ENCODE peak calls at places on chromosomes 5 and 9, in five cellular contexts. One of them, this sample, is unnamed.
A peak's percentile ranks its signal among the peaks of the same experiment; 100 is the strongest.

GRCh38 chr9:71890042-71890680 is 20.8 kb downstream of the ABHD17B start:
- DNase-seq in fibroblast of pulmonary artery: no peak
- DNase-seq in uterus: no peak
- DNase-seq in CD8-positive, alpha-beta T cell: no peak
- DNase-seq in A673: no peak
- DNase-seq in this sample: no peak

GRCh38 chr5:95669540-95669939 is 13.3 kb downstream of the SPATA9 start:
- DNase-seq in fibroblast of pulmonary artery: peak; percentile 93
- DNase-seq in uterus: peak; percentile 77
- DNase-seq in CD8-positive, alpha-beta T cell: no peak
- DNase-seq in A673: no peak
- DNase-seq in this sample: peak; percentile 95

GRCh38 chr9:77710276-77710675 is 62.2 kb upstream of the GNA14 start:
- DNase-seq in fibroblast of pulmonary artery: no peak
- DNase-seq in uterus: no peak
- DNase-seq in CD8-positive, alpha-beta T cell: no peak
- DNase-seq in A673: peak; percentile 19
- DNase-seq in this sample: no peak

GRCh38 chr9:98547606-98548005 is 161.1 kb downstream of the GABBR2 start:
- DNase-seq in fibroblast of pulmonary artery: no peak
- DNase-seq in uterus: no peak
- DNase-seq in CD8-positive, alpha-beta T cell: no peak
- DNase-seq in A673: no peak
- DNase-seq in this sample: no peak

GRCh38 chr5:178377583-178378270 is 145.1 kb upstream of the PHYKPL start:
- DNase-seq in fibroblast of pulmonary artery: no peak
- DNase-seq in uterus: no peak
- DNase-seq in CD8-positive, alpha-beta T cell: no peak
- DNase-seq in A673: no peak
- DNase-seq in this sample: no peak

GRCh38 chr5:118863345-118863744 is 125.0 kb downstream of the DTWD2 start:
- DNase-seq in fibroblast of pulmonary artery: no peak
- DNase-seq in uterus: no peak
- DNase-seq in CD8-positive, alpha-beta T cell: no peak
- DNase-seq in A673: no peak
- DNase-seq in this sample: peak; percentile 60

GRCh38 chr9:134759001-134759607 is 117.5 kb downstream of the COL5A1 start:
- DNase-seq in fibroblast of pulmonary artery: no peak
- DNase-seq in uterus: no peak
- DNase-seq in CD8-positive, alpha-beta T cell: no peak
- DNase-seq in A673: no peak
- DNase-seq in this sample: no peak

GRCh38 chr5:93611900-93612898 is 29.2 kb downstream of the NR2F1 start:
- DNase-seq in fibroblast of pulmonary artery: no peak
- DNase-seq in uterus: no peak
- DNase-seq in CD8-positive, alpha-beta T cell: no peak
- DNase-seq in A673: peak; percentile 35
- DNase-seq in this sample: no peak

GRCh38 chr5:178740181-178740557 is 9.7 kb upstream of the ZNF354A start:
- DNase-seq in fibroblast of pulmonary artery: no peak
- DNase-seq in uterus: no peak
- DNase-seq in CD8-positive, alpha-beta T cell: no peak
- DNase-seq in A673: no peak
- DNase-seq in this sample: no peak

GRCh38 chr9:137547687-137548543 is 2.3 kb downstream of the PNPLA7 start:
- DNase-seq in fibroblast of pulmonary artery: no peak
- DNase-seq in uterus: no peak
- DNase-seq in CD8-positive, alpha-beta T cell: no peak
- DNase-seq in A673: no peak
- DNase-seq in this sample: no peak

GRCh38 chr5:131945551-131945882 is at the start of gene MEIKIN:
- DNase-seq in fibroblast of pulmonary artery: no peak
- DNase-seq in uterus: no peak
- DNase-seq in CD8-positive, alpha-beta T cell: no peak
- DNase-seq in A673: no peak
- DNase-seq in this sample: no peak

GRCh38 chr5:95081500-95082355 is 203.2 kb downstream of the MCTP1 start:
- DNase-seq in fibroblast of pulmonary artery: peak; percentile 91
- DNase-seq in uterus: no peak
- DNase-seq in CD8-positive, alpha-beta T cell: no peak
- DNase-seq in A673: peak; percentile 89
- DNase-seq in this sample: peak; percentile 78

GRCh38 chr5:172887735-172888134 is 53.7 kb downstream of the ERGIC1 start:
- DNase-seq in fibroblast of pulmonary artery: peak; percentile 98
- DNase-seq in uterus: peak; percentile 84
- DNase-seq in CD8-positive, alpha-beta T cell: no peak
- DNase-seq in A673: no peak
- DNase-seq in this sample: peak; percentile 82

GRCh38 chr9:37650873-37651768 is at the start of gene FRMPD1:
- DNase-seq in fibroblast of pulmonary artery: peak; percentile 33
- DNase-seq in uterus: peak; percentile 48
- DNase-seq in CD8-positive, alpha-beta T cell: peak; percentile 14
- DNase-seq in A673: peak; percentile 56
- DNase-seq in this sample: no peak

GRCh38 chr9:71909887-71910601 is 949 bp downstream of the ABHD17B start:
- DNase-seq in fibroblast of pulmonary artery: peak; percentile 23
- DNase-seq in uterus: no peak
- DNase-seq in CD8-positive, alpha-beta T cell: peak; percentile 9
- DNase-seq in A673: peak; percentile 58
- DNase-seq in this sample: peak; percentile 9

GRCh38 chr9:119257592-119257991 is 111.6 kb downstream of the BRINP1 start:
- DNase-seq in fibroblast of pulmonary artery: no peak
- DNase-seq in uterus: no peak
- DNase-seq in CD8-positive, alpha-beta T cell: no peak
- DNase-seq in A673: no peak
- DNase-seq in this sample: no peak

GRCh38 chr9:99059074-99059894 is 45.6 kb upstream of the TGFBR1 start:
- DNase-seq in fibroblast of pulmonary artery: no peak
- DNase-seq in uterus: no peak
- DNase-seq in CD8-positive, alpha-beta T cell: no peak
- DNase-seq in A673: no peak
- DNase-seq in this sample: peak; percentile 10

GRCh38 chr5:96434201-96434645 is 1.2 kb upstream of the PCSK1 start:
- DNase-seq in fibroblast of pulmonary artery: peak; percentile 87
- DNase-seq in uterus: peak; percentile 26
- DNase-seq in CD8-positive, alpha-beta T cell: no peak
- DNase-seq in A673: peak; percentile 89
- DNase-seq in this sample: peak; percentile 37

GRCh38 chr9:88733651-88734470 is 198.9 kb downstream of the NXNL2 start:
- DNase-seq in fibroblast of pulmonary artery: peak; percentile 73
- DNase-seq in uterus: no peak
- DNase-seq in CD8-positive, alpha-beta T cell: no peak
- DNase-seq in A673: peak; percentile 83
- DNase-seq in this sample: peak; percentile 51

GRCh38 chr9:112072721-112073553 is 102.2 kb downstream of the SUSD1 start:
- DNase-seq in fibroblast of pulmonary artery: peak; percentile 98
- DNase-seq in uterus: no peak
- DNase-seq in CD8-positive, alpha-beta T cell: no peak
- DNase-seq in A673: no peak
- DNase-seq in this sample: peak; percentile 83

GRCh38 chr9:127415158-127415557 is 9.0 kb upstream of the ZNF79 start:
- DNase-seq in fibroblast of pulmonary artery: no peak
- DNase-seq in uterus: no peak
- DNase-seq in CD8-positive, alpha-beta T cell: no peak
- DNase-seq in A673: no peak
- DNase-seq in this sample: no peak

GRCh38 chr9:112193562-112194288 is 18.6 kb upstream of the SUSD1 start:
- DNase-seq in fibroblast of pulmonary artery: no peak
- DNase-seq in uterus: no peak
- DNase-seq in CD8-positive, alpha-beta T cell: no peak
- DNase-seq in A673: peak; percentile 87
- DNase-seq in this sample: no peak

GRCh38 chr9:70362952-70363351 is 51.5 kb downstream of the KLF9 start:
- DNase-seq in fibroblast of pulmonary artery: peak; percentile 25
- DNase-seq in uterus: no peak
- DNase-seq in CD8-positive, alpha-beta T cell: no peak
- DNase-seq in A673: no peak
- DNase-seq in this sample: no peak

GRCh38 chr5:105409695-105410094 is 1847.1 kb upstream of the NUDT12 start:
- DNase-seq in fibroblast of pulmonary artery: no peak
- DNase-seq in uterus: no peak
- DNase-seq in CD8-positive, alpha-beta T cell: no peak
- DNase-seq in A673: no peak
- DNase-seq in this sample: no peak

GRCh38 chr9:128550770-128551651 is 1.4 kb upstream of the SPTAN1 start:
- DNase-seq in fibroblast of pulmonary artery: peak; percentile 75
- DNase-seq in uterus: peak; percentile 46
- DNase-seq in CD8-positive, alpha-beta T cell: no peak
- DNase-seq in A673: no peak
- DNase-seq in this sample: peak; percentile 23

GRCh38 chr9:116800885-116801284 is 113.8 kb downstream of the TRIM32 start:
- DNase-seq in fibroblast of pulmonary artery: peak; percentile 17
- DNase-seq in uterus: no peak
- DNase-seq in CD8-positive, alpha-beta T cell: no peak
- DNase-seq in A673: peak; percentile 51
- DNase-seq in this sample: no peak

GRCh38 chr5:159301351-159301911 is 28.9 kb downstream of the IL12B start:
- DNase-seq in fibroblast of pulmonary artery: no peak
- DNase-seq in uterus: no peak
- DNase-seq in CD8-positive, alpha-beta T cell: no peak
- DNase-seq in A673: peak; percentile 66
- DNase-seq in this sample: no peak
- TF ChIP-seq CTCF in fibroblast of pulmonary artery: no peak
- TF ChIP-seq CTCF in uterus: no peak
- TF ChIP-seq CTCF in CD8-positive, alpha-beta T cell: no peak
- TF ChIP-seq CTCF in A673: no peak
- TF ChIP-seq CTCF in this sample: no peak

DNA sequence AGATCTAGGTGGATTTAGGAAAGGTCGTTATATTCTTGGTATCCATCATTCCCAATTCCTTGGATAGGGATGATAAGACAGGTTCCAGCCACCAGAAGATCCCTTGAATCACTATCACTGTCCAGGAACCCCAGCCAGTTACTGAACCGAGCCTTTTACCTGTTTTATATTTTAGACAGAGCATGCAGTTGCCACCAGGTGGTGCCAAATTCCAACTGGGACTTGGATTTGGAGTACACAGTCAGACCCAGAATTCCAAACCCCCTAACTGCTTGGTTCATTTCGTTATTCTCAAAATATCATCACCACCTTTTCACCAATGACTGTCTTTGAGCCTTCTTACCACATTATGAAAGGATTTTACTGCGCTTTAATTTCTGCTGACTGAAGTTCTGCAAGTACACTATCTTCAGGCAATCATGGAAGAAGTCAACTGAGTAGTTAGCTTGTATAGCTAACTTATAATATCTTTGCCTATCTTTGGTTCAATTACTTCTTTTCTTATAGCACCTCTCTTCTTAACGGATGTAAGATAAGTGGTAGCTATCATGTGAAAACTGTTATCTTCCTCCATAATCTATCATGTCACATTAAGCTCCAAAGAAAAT is 191.8 kb downstream of the PRR16 start:
- DNase-seq in fibroblast of pulmonary artery: peak; percentile 38
- DNase-seq in uterus: no peak
- DNase-seq in CD8-positive, alpha-beta T cell: no peak
- DNase-seq in A673: peak; percentile 60
- DNase-seq in this sample: peak; percentile 18
- TF ChIP-seq CTCF in fibroblast of pulmonary artery: peak; percentile 68
- TF ChIP-seq CTCF in uterus: no peak
- TF ChIP-seq CTCF in CD8-positive, alpha-beta T cell: no peak
- TF ChIP-seq CTCF in A673: peak; percentile 80
- TF ChIP-seq CTCF in this sample: peak; percentile 79

GRCh38 chr9:133342570-133342969 is 5.4 kb downstream of the MED22 start:
- DNase-seq in fibroblast of pulmonary artery: no peak
- DNase-seq in uterus: no peak
- DNase-seq in CD8-positive, alpha-beta T cell: no peak
- DNase-seq in A673: no peak
- DNase-seq in this sample: no peak
- TF ChIP-seq CTCF in fibroblast of pulmonary artery: peak; percentile 20
- TF ChIP-seq CTCF in uterus: no peak
- TF ChIP-seq CTCF in CD8-positive, alpha-beta T cell: no peak
- TF ChIP-seq CTCF in A673: no peak
- TF ChIP-seq CTCF in this sample: peak; percentile 43

GRCh38 chr9:120985759-120986353 is 59.3 kb upstream of the TRAF1 start:
- DNase-seq in fibroblast of pulmonary artery: peak; percentile 73
- DNase-seq in uterus: no peak
- DNase-seq in CD8-positive, alpha-beta T cell: no peak
- DNase-seq in A673: peak; percentile 64
- DNase-seq in this sample: peak; percentile 77
- TF ChIP-seq CTCF in fibroblast of pulmonary artery: peak; percentile 67
- TF ChIP-seq CTCF in uterus: peak; percentile 45
- TF ChIP-seq CTCF in CD8-positive, alpha-beta T cell: no peak
- TF ChIP-seq CTCF in A673: peak; percentile 69
- TF ChIP-seq CTCF in this sample: peak; percentile 82

GRCh38 chr5:140106101-140106500 is 7.8 kb upstream of the PURA start:
- DNase-seq in fibroblast of pulmonary artery: no peak
- DNase-seq in uterus: no peak
- DNase-seq in CD8-positive, alpha-beta T cell: no peak
- DNase-seq in A673: peak; percentile 22
- DNase-seq in this sample: no peak
- TF ChIP-seq CTCF in fibroblast of pulmonary artery: no peak
- TF ChIP-seq CTCF in uterus: no peak
- TF ChIP-seq CTCF in CD8-positive, alpha-beta T cell: no peak
- TF ChIP-seq CTCF in A673: no peak
- TF ChIP-seq CTCF in this sample: no peak

This sample was measured in HFFc6.